ENCODE peak calls at places on chromosomes 2 and 18, in ten cellular contexts. S is neural progenitor cell, F is progenitor cell of endocrine pancreas, U is Calu3, W is uterus, R is tibial artery, G is heart right ventricle, I is AG10803, C is neural crest cell, K is HCT116. Z is an unnamed sample.

GRCh38 chr2:8633735-8634313 is 48.0 kb upstream of the ID2 start:
- DNase-seq in U (peak), W (no peak), C (no peak), F (no peak), R (no peak), G (no peak), I (peak), S (no peak), K (peak), Z (no peak)

GRCh38 chr2:19138264-19138825 is 220.1 kb downstream of the OSR1 start:
- DNase-seq in U (no peak), K (no peak), C (no peak), R (no peak), S (no peak), I (no peak), G (no peak), W (no peak), F (no peak), Z (no peak)

GRCh38 chr2:160214461-160215055 is 14.5 kb upstream of the ITGB6 start:
- DNase-seq in K (no peak), S (no peak), R (no peak), I (peak), U (peak), G (no peak), W (no peak), C (no peak), F (no peak), Z (no peak)

GRCh38 chr18:31482051-31482450 is 15.9 kb upstream of the DSG2 start:
- DNase-seq in G (no peak), F (no peak), S (no peak), C (no peak), W (no peak), R (no peak), U (no peak), K (no peak), I (no peak), Z (no peak)

GRCh38 chr2:159849160-159849813 is 51.3 kb upstream of the CD302 start:
- DNase-seq in R (no peak), U (no peak), W (no peak), G (no peak), S (no peak), F (no peak), K (no peak), C (no peak), I (no peak), Z (no peak)

GRCh38 chr2:240959941-240960308 is 38.5 kb upstream of the SNED1 start:
- DNase-seq in G (no peak), K (no peak), C (no peak), W (no peak), I (no peak), F (no peak), S (no peak), U (no peak), R (peak), Z (no peak)

GRCh38 chr2:85791704-85792565 is 38.1 kb downstream of the ATOH8 start:
- DNase-seq in F (no peak), C (no peak), I (no peak), W (peak), S (no peak), U (no peak), G (no peak), K (no peak), R (peak), Z (no peak)

GRCh38 chr2:147399011-147399410 is 445.8 kb upstream of the ACVR2A start:
- DNase-seq in G (no peak), K (no peak), S (no peak), U (no peak), R (no peak), F (no peak), I (peak), W (no peak), C (no peak), Z (no peak)

GRCh38 chr2:161839931-161840330 is 215.7 kb downstream of the SLC4A10 start:
- DNase-seq in K (no peak), G (no peak), F (no peak), I (no peak), U (no peak), W (no peak), S (no peak), R (no peak), C (no peak), Z (no peak)

GRCh38 chr2:183998041-183998796 is 600.1 kb upstream of the ZNF804A start:
- DNase-seq in K (no peak), F (no peak), W (no peak), S (no peak), C (no peak), U (no peak), G (no peak), R (no peak), I (no peak), Z (no peak)

GRCh38 chr2:3141696-3142095 is 235.9 kb downstream of the EIPR1 start:
- DNase-seq in G (no peak), K (no peak), R (no peak), U (no peak), F (no peak), I (no peak), C (no peak), S (no peak), W (no peak), Z (no peak)

GRCh38 chr2:17506736-17507616 is 11.3 kb downstream of the RAD51AP2 start:
- DNase-seq in C (no peak), R (no peak), S (no peak), W (no peak), U (peak), I (no peak), K (peak), F (no peak), G (no peak), Z (no peak)

GRCh38 chr2:86808315-86809161 is 17.8 kb upstream of the CD8A start:
- DNase-seq in S (peak), U (peak), I (peak), F (peak), R (peak), G (peak), K (peak), W (peak), C (peak), Z (peak)

GRCh38 chr18:3595282-3596273 is 145.6 kb downstream of the TGIF1 start:
- DNase-seq in I (peak), C (no peak), K (no peak), F (no peak), G (no peak), R (peak), U (peak), S (no peak), W (peak), Z (no peak)

GRCh38 chr2:157789161-157789720 is 86.9 kb downstream of the ACVR1 start:
- DNase-seq in W (no peak), C (no peak), G (no peak), K (no peak), U (no peak), F (no peak), I (no peak), R (peak), S (no peak), Z (no peak)

GRCh38 chr2:196590286-196590685 is 49.2 kb upstream of the CCDC150 start:
- DNase-seq in F (no peak), G (no peak), R (no peak), I (peak), W (no peak), U (no peak), S (no peak), K (no peak), C (no peak), Z (no peak)

GRCh38 chr2:78718483-78718882 is 307.0 kb upstream of the REG3G start:
- DNase-seq in W (no peak), K (no peak), I (no peak), C (no peak), F (no peak), U (no peak), G (no peak), S (no peak), R (no peak), Z (no peak)

GRCh38 chr2:156687715-156688114 is 251.5 kb downstream of the GPD2 start:
- DNase-seq in W (no peak), G (no peak), K (no peak), C (no peak), R (no peak), F (no peak), U (peak), S (no peak), I (no peak), Z (no peak)

GRCh38 chr2:56260415-56260814 is 76.6 kb downstream of the CCDC85A start:
- DNase-seq in U (no peak), C (no peak), K (no peak), I (no peak), S (no peak), W (no peak), R (no peak), G (no peak), F (no peak), Z (no peak)

GRCh38 chr2:88451647-88452150 is 794 bp downstream of the FOXI3 start:
- DNase-seq in C (peak), I (no peak), G (peak), K (no peak), U (no peak), W (no peak), R (no peak), S (no peak), F (peak), Z (peak)

GRCh38 chr2:238820909-238821308 is 27.0 kb upstream of the TWIST2 start:
- DNase-seq in I (peak), U (no peak), W (no peak), C (no peak), F (no peak), S (no peak), R (no peak), K (no peak), G (no peak), Z (no peak)

GRCh38 chr2:232628466-232629200 is 4.8 kb upstream of the EFHD1 start:
- DNase-seq in F (no peak), R (no peak), I (no peak), K (no peak), C (no peak), W (peak), U (no peak), S (peak), G (peak), Z (no peak)

GRCh38 chr2:192887296-192887695 is 692.6 kb upstream of the TMEFF2 start:
- DNase-seq in W (no peak), S (no peak), K (no peak), U (no peak), C (no peak), G (no peak), R (no peak), I (no peak), F (no peak), Z (no peak)

GRCh38 chr2:147665035-147665434 is 179.8 kb upstream of the ACVR2A start:
- DNase-seq in K (no peak), F (no peak), U (no peak), R (no peak), W (no peak), C (no peak), G (no peak), S (no peak), I (peak), Z (no peak)

GRCh38 chr2:215982465-215982875 is 30.9 kb downstream of the MREG start:
- DNase-seq in I (peak), K (peak), C (no peak), G (no peak), U (peak), S (no peak), R (no peak), W (no peak), F (no peak), Z (no peak)

GRCh38 chr2:60530660-60531276 is 22.7 kb downstream of the BCL11A start:
- DNase-seq in K (no peak), C (no peak), U (peak), R (no peak), I (no peak), G (peak), W (peak), F (peak), S (no peak), Z (peak)

GRCh38 chr2:217167531-217167930 is 307.7 kb upstream of the TNP1 start:
- DNase-seq in R (no peak), C (no peak), W (no peak), U (no peak), I (no peak), S (no peak), F (no peak), G (no peak), K (no peak), Z (no peak)

GRCh38 chr18:74078257-74078656 is 69.4 kb downstream of the FBXO15 start:
- DNase-seq in K (no peak), C (no peak), U (no peak), R (no peak), I (no peak), S (no peak), F (no peak), W (no peak), G (no peak), Z (no peak)

GRCh38 chr18:74084184-74084583 is 63.5 kb downstream of the FBXO15 start:
- DNase-seq in G (no peak), S (no peak), I (no peak), C (no peak), U (no peak), W (no peak), R (no peak), K (no peak), F (no peak), Z (no peak)

GRCh38 chr18:74081966-74082365 is 65.7 kb downstream of the FBXO15 start:
- DNase-seq in W (no peak), K (no peak), F (no peak), S (no peak), C (no peak), G (no peak), U (no peak), I (no peak), R (no peak), Z (no peak)

GRCh38 chr18:74083071-74083954 is 64.3 kb downstream of the FBXO15 start:
- DNase-seq in C (no peak), S (no peak), F (no peak), G (no peak), W (no peak), I (peak), U (no peak), R (no peak), K (no peak), Z (no peak)

DNA sequence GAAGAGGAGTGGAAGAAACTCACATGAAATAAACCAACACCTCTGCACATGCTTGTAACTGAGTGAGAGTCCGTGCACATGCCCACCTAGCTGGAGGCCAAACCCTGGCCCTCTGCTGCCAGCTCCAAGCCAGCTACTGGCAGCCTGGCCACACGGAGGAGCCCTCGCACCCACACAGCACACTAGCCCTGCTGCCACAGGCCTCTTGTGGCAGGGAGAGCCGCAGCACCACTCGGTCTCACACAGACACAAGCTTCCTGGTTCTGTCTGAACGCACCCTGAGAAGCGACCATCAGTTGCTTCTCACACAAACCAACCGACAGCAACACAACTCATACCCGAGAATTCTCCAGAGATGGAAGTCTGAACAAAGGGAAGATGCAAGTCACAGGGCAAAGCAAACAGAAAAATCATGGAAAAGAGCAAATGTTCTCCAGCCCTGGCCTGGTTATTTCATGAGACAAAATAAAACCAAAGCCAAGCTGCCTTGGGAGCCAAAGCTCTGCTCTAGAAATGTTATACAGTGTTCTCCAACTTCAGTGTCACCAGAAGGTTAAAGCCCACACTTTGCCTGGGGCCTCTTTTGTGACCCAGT is 65.1 kb downstream of the FBXO15 start:
- DNase-seq in C (peak), R (no peak), I (peak), K (peak), G (peak), W (no peak), U (peak), S (peak), F (peak), Z (peak)
- TF ChIP-seq CTCF in C (peak), R (peak), I (peak), K (peak), G (peak), W (no peak), U (peak), S (peak), F (peak), Z (no peak)

GRCh38 chr18:7950380-7951143 is 383.4 kb downstream of the PTPRM start:
- DNase-seq in G (no peak), U (peak), K (peak), S (no peak), C (no peak), F (no peak), I (peak), R (no peak), W (no peak), Z (no peak)
- TF ChIP-seq CTCF in G (no peak), U (no peak), K (no peak), S (no peak), C (no peak), F (no peak), I (no peak), R (no peak), W (no peak), Z (no peak)

GRCh38 chr18:1511619-1512311 is 607.1 kb downstream of the ADCYAP1 start:
- DNase-seq in F (no peak), C (no peak), R (no peak), G (no peak), W (no peak), I (no peak), S (no peak), K (no peak), U (no peak), Z (no peak)

GRCh38 chr18:1510542-1511179 is 606.0 kb downstream of the ADCYAP1 start:
- DNase-seq in K (no peak), U (no peak), W (no peak), S (no peak), F (no peak), C (no peak), R (no peak), I (no peak), G (no peak), Z (no peak)

GRCh38 chr18:1513519-1513918 is 608.8 kb downstream of the ADCYAP1 start:
- DNase-seq in C (no peak), G (no peak), F (no peak), R (no peak), I (no peak), S (no peak), U (no peak), W (no peak), K (no peak), Z (no peak)
- TF ChIP-seq CTCF in C (no peak), G (no peak), F (no peak), R (no peak), I (no peak), S (peak), U (peak), W (no peak), K (no peak), Z (no peak)

GRCh38 chr2:106868199-106868598 is 17.8 kb downstream of the ST6GAL2 start:
- DNase-seq in R (no peak), S (peak), I (no peak), U (no peak), K (no peak), W (no peak), G (no peak), C (no peak), F (no peak), Z (no peak)
- TF ChIP-seq CTCF in R (peak), S (peak), I (no peak), U (no peak), K (no peak), W (no peak), G (no peak), C (peak), F (peak), Z (peak)

GRCh38 chr2:234271342-234271741 is 220.8 kb downstream of the SPP2 start:
- DNase-seq in C (no peak), S (no peak), G (no peak), I (no peak), W (no peak), K (no peak), R (no peak), F (no peak), U (no peak), Z (no peak)
- TF ChIP-seq CTCF in C (no peak), S (no peak), G (no peak), I (no peak), W (no peak), K (no peak), R (no peak), F (no peak), U (no peak), Z (no peak)

GRCh38 chr2:180364719-180365118 is 357.6 kb upstream of the CWC22 start:
- DNase-seq in C (no peak), U (no peak), S (no peak), K (no peak), W (no peak), I (no peak), R (no peak), F (no peak), G (no peak), Z (no peak)

GRCh38 chr2:180360283-180360618 is 353.2 kb upstream of the CWC22 start:
- DNase-seq in W (no peak), G (no peak), I (no peak), C (no peak), S (no peak), U (no peak), F (no peak), R (no peak), K (no peak), Z (no peak)

GRCh38 chr2:180356676-180357075 is 349.6 kb upstream of the CWC22 start:
- DNase-seq in F (no peak), W (no peak), S (no peak), U (no peak), G (no peak), I (no peak), C (no peak), R (no peak), K (no peak), Z (no peak)

GRCh38 chr2:180358458-180358857 is 351.4 kb upstream of the CWC22 start:
- DNase-seq in U (no peak), K (no peak), C (no peak), W (no peak), G (no peak), F (no peak), S (no peak), R (no peak), I (no peak), Z (no peak)

GRCh38 chr2:180359522-180360282 is 352.6 kb upstream of the CWC22 start:
- DNase-seq in U (peak), I (no peak), S (no peak), G (no peak), R (no peak), W (no peak), K (peak), C (no peak), F (no peak), Z (no peak)
- TF ChIP-seq CTCF in U (peak), I (peak), S (peak), G (no peak), R (no peak), W (no peak), K (no peak), C (no peak), F (no peak), Z (no peak)